ENCODE peak calls at places on chromosome 3, in six cellular contexts. V, L, R, H, I and T are unnamed samples.
A peak's percentile ranks its signal among the peaks of the same experiment; 100 is the strongest.

GRCh38 chr3:184338538-184338945 is 1.1 kb downstream of the FAM131A start:
- DNase-seq in L (no peak), R (peak; percentile 93), I (peak; percentile 50), H (peak; percentile 87), V (peak; percentile 67), T (peak; percentile 93)

GRCh38 chr3:134090031-134090430 is 60.3 kb upstream of the SLCO2A1 start:
- DNase-seq in I (no peak), R (peak; percentile 61), V (no peak), L (no peak), H (no peak), T (no peak)

GRCh38 chr3:66297260-66297863 is 76.6 kb downstream of the SLC25A26 start:
- DNase-seq in L (no peak), V (no peak), H (no peak), R (peak; percentile 15), I (no peak), T (no peak)

GRCh38 chr3:100454684-100455083 is 37.7 kb upstream of the TMEM45A start:
- DNase-seq in L (no peak), I (no peak), H (no peak), R (no peak), V (no peak), T (peak; percentile 55)

GRCh38 chr3:102089904-102090492 is 240.7 kb downstream of the NFKBIZ start:
- DNase-seq in R (peak; percentile 29), V (peak; percentile 53), I (no peak), L (no peak), H (no peak), T (no peak)

GRCh38 chr3:100833483-100833882 is 124.2 kb downstream of the TFG start:
- DNase-seq in L (no peak), V (no peak), R (no peak), H (no peak), I (no peak), T (no peak)

GRCh38 chr3:55461896-55462295 is 25.2 kb downstream of the WNT5A start:
- DNase-seq in L (no peak), H (no peak), V (no peak), I (no peak), R (peak; percentile 57), T (no peak)

GRCh38 chr3:133381346-133382109 is 18.3 kb upstream of the BFSP2 start:
- DNase-seq in H (no peak), R (no peak), I (peak; percentile 31), V (no peak), L (no peak), T (no peak)

GRCh38 chr3:136067211-136067610 is 101.7 kb downstream of the PPP2R3A start:
- DNase-seq in H (no peak), L (no peak), R (no peak), V (no peak), I (no peak), T (no peak)

GRCh38 chr3:134477938-134478337 is 7.8 kb downstream of the ANAPC13 start:
- DNase-seq in L (no peak), H (no peak), I (no peak), R (no peak), V (no peak), T (peak; percentile 69)

GRCh38 chr3:196519738-196520122 is 4.6 kb upstream of the SMCO1 start:
- DNase-seq in I (no peak), V (no peak), H (no peak), L (peak; percentile 46), R (no peak), T (peak; percentile 37)

GRCh38 chr3:188287339-188287738 is 133.4 kb downstream of the LPP start:
- DNase-seq in H (no peak), L (no peak), I (no peak), R (no peak), V (no peak), T (no peak)
- H3K27ac ChIP-seq in H (no peak overlapping the region), L (no peak overlapping the region), I (no peak overlapping the region), R (no peak overlapping the region), V (peak overlapping the region; percentile 29), T (no peak overlapping the region)

GRCh38 chr3:172152869-172153268 is 113.5 kb downstream of the FNDC3B start:
- DNase-seq in R (peak; percentile 67), L (no peak), H (no peak), V (no peak), I (no peak), T (no peak)
- H3K4me3 ChIP-seq in R (no peak overlapping the region), L (no peak overlapping the region), H (no peak overlapping the region), V (no peak overlapping the region), I (no peak overlapping the region), T (no peak overlapping the region)

GRCh38 chr3:47394867-47395266 is 14.0 kb downstream of the PTPN23 start:
- DNase-seq in L (no peak), H (no peak), I (no peak), R (no peak), V (no peak), T (no peak)

GRCh38 chr3:47399016-47399415 is 18.2 kb downstream of the PTPN23 start:
- DNase-seq in V (no peak), I (no peak), L (no peak), R (no peak), H (no peak), T (no peak)

GRCh38 chr3:47398218-47398617 is 17.4 kb downstream of the PTPN23 start:
- DNase-seq in I (no peak), V (no peak), L (no peak), H (no peak), R (no peak), T (no peak)

GRCh38 chr3:47392933-47393332 is 12.1 kb downstream of the PTPN23 start:
- DNase-seq in V (no peak), I (no peak), L (no peak), H (no peak), R (no peak), T (no peak)

GRCh38 chr3:47394140-47394855 is 13.5 kb downstream of the PTPN23 start:
- DNase-seq in I (no peak), L (no peak), R (peak; percentile 44), H (no peak), V (no peak), T (peak; percentile 77)
- H3K27ac ChIP-seq in I (peak overlapping the region; percentile 76), L (no peak overlapping the region), R (peak overlapping the region; percentile 64), H (peak overlapping the region; percentile 62), V (no peak overlapping the region), T (no peak overlapping the region)

GRCh38 chr3:15269091-15269989 is 63.0 kb downstream of the SH3BP5 start:
- DNase-seq in R (peak; percentile 96), I (peak; percentile 46), V (peak; percentile 90), H (peak; percentile 93), L (no peak), T (peak; percentile 52)
- H3K4me3 ChIP-seq in R (no peak overlapping the region), I (no peak overlapping the region), V (no peak overlapping the region), H (peak overlapping the region; percentile 22), L (no peak overlapping the region), T (no peak overlapping the region)